ENCODE peak calls at places on chromosomes 12 and 14, in five cellular contexts. One of them, this sample, is unnamed.
A peak's percentile ranks its signal among the peaks of the same experiment; 100 is the strongest.

GRCh38 chr14:99754141-99755067 is 38.8 kb upstream of the EML1 start:
- DNase-seq in HTR-8/SVneo: no peak
- DNase-seq in hippocampal formation: no peak
- DNase-seq in astrocyte: peak; percentile 39
- DNase-seq in activated CD4-positive, alpha-beta T cell treated with anti-CD3 and anti-CD28 coated beads for 1 hour: no peak
- DNase-seq in this sample: no peak

GRCh38 chr14:81464253-81465001 is 64.3 kb upstream of the STON2 start:
- DNase-seq in HTR-8/SVneo: peak; percentile 56
- DNase-seq in hippocampal formation: peak; percentile 57
- DNase-seq in astrocyte: peak; percentile 26
- DNase-seq in activated CD4-positive, alpha-beta T cell treated with anti-CD3 and anti-CD28 coated beads for 1 hour: no peak
- DNase-seq in this sample: peak; percentile 45

GRCh38 chr12:124829008-124829707 is 34.5 kb downstream of the SCARB1 start:
- DNase-seq in HTR-8/SVneo: peak; percentile 75
- DNase-seq in hippocampal formation: no peak
- DNase-seq in astrocyte: peak; percentile 80
- DNase-seq in activated CD4-positive, alpha-beta T cell treated with anti-CD3 and anti-CD28 coated beads for 1 hour: no peak
- DNase-seq in this sample: no peak

GRCh38 chr12:109606261-109607028 is 32.9 kb downstream of the MVK start:
- DNase-seq in HTR-8/SVneo: no peak
- DNase-seq in hippocampal formation: peak; percentile 57
- DNase-seq in astrocyte: no peak
- DNase-seq in activated CD4-positive, alpha-beta T cell treated with anti-CD3 and anti-CD28 coated beads for 1 hour: no peak
- DNase-seq in this sample: peak; percentile 74

GRCh38 chr14:103194256-103195045 is 71.2 kb downstream of the TNFAIP2 start:
- DNase-seq in HTR-8/SVneo: peak; percentile 52
- DNase-seq in hippocampal formation: no peak
- DNase-seq in astrocyte: peak; percentile 63
- DNase-seq in activated CD4-positive, alpha-beta T cell treated with anti-CD3 and anti-CD28 coated beads for 1 hour: no peak
- DNase-seq in this sample: no peak

GRCh38 chr12:4270670-4271432 is 2.7 kb upstream of the CCND2 start:
- DNase-seq in HTR-8/SVneo: no peak
- DNase-seq in hippocampal formation: no peak
- DNase-seq in astrocyte: no peak
- DNase-seq in activated CD4-positive, alpha-beta T cell treated with anti-CD3 and anti-CD28 coated beads for 1 hour: no peak
- DNase-seq in this sample: no peak

GRCh38 chr14:21346532-21347135 is 37.2 kb downstream of the SUPT16H start:
- DNase-seq in HTR-8/SVneo: no peak
- DNase-seq in hippocampal formation: no peak
- DNase-seq in astrocyte: peak; percentile 25
- DNase-seq in activated CD4-positive, alpha-beta T cell treated with anti-CD3 and anti-CD28 coated beads for 1 hour: no peak
- DNase-seq in this sample: no peak

GRCh38 chr14:93858896-93859295 is 68.2 kb upstream of the FAM181A start:
- DNase-seq in HTR-8/SVneo: no peak
- DNase-seq in hippocampal formation: no peak
- DNase-seq in astrocyte: no peak
- DNase-seq in activated CD4-positive, alpha-beta T cell treated with anti-CD3 and anti-CD28 coated beads for 1 hour: no peak
- DNase-seq in this sample: no peak

GRCh38 chr12:81492131-81492720 is 266.9 kb downstream of the PPFIA2 start:
- DNase-seq in HTR-8/SVneo: no peak
- DNase-seq in hippocampal formation: no peak
- DNase-seq in astrocyte: peak; percentile 25
- DNase-seq in activated CD4-positive, alpha-beta T cell treated with anti-CD3 and anti-CD28 coated beads for 1 hour: no peak
- DNase-seq in this sample: no peak

GRCh38 chr14:94079891-94080605 is 954 bp downstream of the DDX24 start:
- DNase-seq in HTR-8/SVneo: no peak
- DNase-seq in hippocampal formation: no peak
- DNase-seq in astrocyte: peak; percentile 44
- DNase-seq in activated CD4-positive, alpha-beta T cell treated with anti-CD3 and anti-CD28 coated beads for 1 hour: no peak
- DNase-seq in this sample: no peak

GRCh38 chr14:39175445-39176262 is 600 bp downstream of the PNN start:
- DNase-seq in HTR-8/SVneo: no peak
- DNase-seq in hippocampal formation: no peak
- DNase-seq in astrocyte: peak; percentile 23
- DNase-seq in activated CD4-positive, alpha-beta T cell treated with anti-CD3 and anti-CD28 coated beads for 1 hour: no peak
- DNase-seq in this sample: no peak

GRCh38 chr14:94132285-94132887 is 3.0 kb upstream of the IFI27L2 start:
- DNase-seq in HTR-8/SVneo: peak; percentile 56
- DNase-seq in hippocampal formation: peak; percentile 74
- DNase-seq in astrocyte: peak; percentile 25
- DNase-seq in activated CD4-positive, alpha-beta T cell treated with anti-CD3 and anti-CD28 coated beads for 1 hour: peak; percentile 24
- DNase-seq in this sample: peak; percentile 77

GRCh38 chr12:4006743-4007142 is 133.5 kb upstream of the PARP11 start:
- DNase-seq in HTR-8/SVneo: no peak
- DNase-seq in hippocampal formation: no peak
- DNase-seq in astrocyte: peak; percentile 42
- DNase-seq in activated CD4-positive, alpha-beta T cell treated with anti-CD3 and anti-CD28 coated beads for 1 hour: no peak
- DNase-seq in this sample: no peak

GRCh38 chr12:107264667-107265066 is 171.3 kb upstream of the CRY1 start:
- DNase-seq in HTR-8/SVneo: no peak
- DNase-seq in hippocampal formation: no peak
- DNase-seq in astrocyte: no peak
- DNase-seq in activated CD4-positive, alpha-beta T cell treated with anti-CD3 and anti-CD28 coated beads for 1 hour: no peak
- DNase-seq in this sample: no peak

This sample was measured in head of caudate nucleus.